ENCODE peak calls at places on chromosomes 5 and 9, in seven cellular contexts. S is K562; U is lower lobe of right lung; W is hepatocyte; N is esophagus squamous epithelium; C is PC-3; H is CD4-positive, alpha-beta T cell. F is an unnamed sample.

GRCh38 chr5:169547508-169547907 is 36.1 kb upstream of the SPDL1 start:
- DNase-seq in S (no peak), U (no peak), W (peak), N (no peak), C (peak), H (no peak), F (no peak)

GRCh38 chr5:135508496-135509005 is 27.2 kb downstream of the NEUROG1 start:
- DNase-seq in S (no peak), U (no peak), W (no peak), N (no peak), C (no peak), H (no peak), F (no peak)

GRCh38 chr9:34513567-34514214 is 9.1 kb downstream of the ENHO start:
- DNase-seq in S (no peak), U (no peak), W (peak), N (no peak), C (peak), H (no peak), F (no peak)

GRCh38 chr5:14225173-14225834 is 82.2 kb downstream of the TRIO start:
- DNase-seq in S (no peak), U (no peak), W (no peak), N (no peak), C (no peak), H (no peak), F (no peak)

GRCh38 chr9:87853843-87854242 is 28.8 kb upstream of the SPATA31E1 start:
- DNase-seq in S (no peak), U (no peak), W (no peak), N (no peak), C (no peak), H (no peak), F (no peak)

GRCh38 chr5:3075309-3075708 is 323.8 kb upstream of the IRX2 start:
- DNase-seq in S (peak), U (no peak), W (no peak), N (no peak), C (no peak), H (no peak), F (no peak)

GRCh38 chr5:135173662-135174290 is 139.7 kb upstream of the PITX1 start:
- DNase-seq in S (peak), U (no peak), W (no peak), N (no peak), C (no peak), H (no peak), F (no peak)

GRCh38 chr5:72383280-72384205 is 63.4 kb downstream of the PTCD2 start:
- DNase-seq in S (no peak), U (no peak), W (no peak), N (no peak), C (no peak), H (no peak), F (no peak)

GRCh38 chr9:10062629-10063395 is 550.0 kb downstream of the PTPRD start:
- DNase-seq in S (no peak), U (no peak), W (peak), N (no peak), C (peak), H (no peak), F (no peak)

GRCh38 chr9:37994639-37995347 is 74.2 kb downstream of the SHB start:
- DNase-seq in S (no peak), U (peak), W (peak), N (no peak), C (no peak), H (no peak), F (peak)

GRCh38 chr9:89426389-89426961 is 71.4 kb downstream of the SEMA4D start:
- DNase-seq in S (no peak), U (peak), W (no peak), N (no peak), C (no peak), H (no peak), F (no peak)

GRCh38 chr5:135569755-135570452 is 8.9 kb downstream of the CXCL14 start:
- DNase-seq in S (peak), U (no peak), W (peak), N (no peak), C (peak), H (no peak), F (no peak)

GRCh38 chr5:65126670-65127069 is 355.1 kb downstream of the ADAMTS6 start:
- DNase-seq in S (no peak), U (no peak), W (no peak), N (no peak), C (no peak), H (no peak), F (no peak)

GRCh38 chr9:128253140-128253990 is 22.4 kb downstream of the GOLGA2 start:
- DNase-seq in S (no peak), U (no peak), W (no peak), N (no peak), C (no peak), H (no peak), F (no peak)

GRCh38 chr9:87891754-87892153 is 9.1 kb downstream of the SPATA31E1 start:
- DNase-seq in S (no peak), U (no peak), W (no peak), N (no peak), C (no peak), H (no peak), F (no peak)

GRCh38 chr9:8338742-8339425 is 539.3 kb upstream of the DMAC1 start:
- DNase-seq in S (no peak), U (no peak), W (no peak), N (no peak), C (no peak), H (no peak), F (no peak)

GRCh38 chr5:99331061-99331460 is 402.3 kb upstream of the CHD1 start:
- DNase-seq in S (no peak), U (no peak), W (no peak), N (no peak), C (no peak), H (no peak), F (no peak)

GRCh38 chr9:125544988-125545651 is 161.9 kb downstream of the MAPKAP1 start:
- DNase-seq in S (no peak), U (no peak), W (peak), N (no peak), C (peak), H (no peak), F (peak)

GRCh38 chr5:77770293-77771005 is 5.7 kb downstream of the TBCA start:
- DNase-seq in S (no peak), U (no peak), W (no peak), N (no peak), C (peak), H (no peak), F (no peak)

GRCh38 chr9:92179286-92180002 is 64.2 kb upstream of the SPTLC1 start:
- DNase-seq in S (no peak), U (no peak), W (no peak), N (no peak), C (no peak), H (no peak), F (no peak)

GRCh38 chr9:107674252-107674936 is 184.8 kb upstream of the KLF4 start:
- DNase-seq in S (no peak), U (no peak), W (no peak), N (no peak), C (no peak), H (no peak), F (no peak)

GRCh38 chr9:114459464-114459863 is 45.8 kb downstream of the WHRN start:
- DNase-seq in S (no peak), U (no peak), W (no peak), N (no peak), C (no peak), H (no peak), F (no peak)

GRCh38 chr9:92564982-92565381 is 29.2 kb upstream of the ECM2 start:
- DNase-seq in S (no peak), U (no peak), W (no peak), N (no peak), C (no peak), H (no peak), F (no peak)

GRCh38 chr9:127406799-127407504 is 10.0 kb downstream of the SLC2A8 start:
- DNase-seq in S (peak), U (no peak), W (no peak), N (no peak), C (no peak), H (no peak), F (peak)

GRCh38 chr5:32355694-32356093 is 43.0 kb upstream of the MTMR12 start:
- DNase-seq in S (no peak), U (no peak), W (no peak), N (no peak), C (no peak), H (no peak), F (no peak)

GRCh38 chr5:39419830-39420229 is 5.0 kb downstream of the DAB2 start:
- DNase-seq in S (no peak), U (no peak), W (no peak), N (no peak), C (no peak), H (no peak), F (no peak)

GRCh38 chr5:172452398-172453205 is 1.7 kb downstream of the SH3PXD2B start:
- DNase-seq in S (no peak), U (no peak), W (peak), N (no peak), C (peak), H (no peak), F (no peak)

GRCh38 chr5:135827965-135828792 is 6.3 kb upstream of the SLC25A48 start:
- DNase-seq in S (no peak), U (no peak), W (no peak), N (no peak), C (no peak), H (no peak), F (no peak)

GRCh38 chr9:126295082-126295477 is 31.5 kb upstream of the MVB12B start:
- DNase-seq in S (no peak), U (no peak), W (no peak), N (no peak), C (no peak), H (no peak), F (no peak)

GRCh38 chr5:15383469-15383868 is 116.5 kb upstream of the FBXL7 start:
- DNase-seq in S (no peak), U (no peak), W (peak), N (no peak), C (peak), H (no peak), F (no peak)

GRCh38 chr5:55540024-55540423 is 5.3 kb upstream of the PLPP1 start:
- DNase-seq in S (no peak), U (no peak), W (no peak), N (no peak), C (peak), H (no peak), F (no peak)

GRCh38 chr9:101791938-101792337 is 53.5 kb upstream of the GRIN3A start:
- DNase-seq in S (peak), U (no peak), W (peak), N (no peak), C (peak), H (no peak), F (no peak)

GRCh38 chr9:106883030-106883429 is 20.1 kb downstream of the ZNF462 start:
- DNase-seq in S (no peak), U (no peak), W (no peak), N (no peak), C (no peak), H (no peak), F (no peak)

GRCh38 chr9:859251-859650 is 17.8 kb downstream of the DMRT1 start:
- DNase-seq in S (no peak), U (no peak), W (no peak), N (no peak), C (no peak), H (no peak), F (no peak)

GRCh38 chr9:110835404-110835803 is 166.8 kb downstream of the MUSK start:
- DNase-seq in S (no peak), U (no peak), W (no peak), N (no peak), C (peak), H (no peak), F (no peak)

GRCh38 chr9:104866186-104866585 is 61.8 kb downstream of the ABCA1 start:
- DNase-seq in S (no peak), U (no peak), W (no peak), N (no peak), C (peak), H (no peak), F (no peak)
- H3K27ac ChIP-seq in S (no peak), U (no peak), W (no peak), N (no peak), C (no peak), H (no peak), F (peak)

GRCh38 chr9:70120834-70121510 is 77.3 kb downstream of the MAMDC2 start:
- DNase-seq in S (no peak), U (no peak), W (peak), N (no peak), C (peak), H (no peak), F (peak)
- TF ChIP-seq CTCF in S (no peak), U (no peak), W (no peak), N (peak), C (peak), H (no peak), F (no peak)

DNA sequence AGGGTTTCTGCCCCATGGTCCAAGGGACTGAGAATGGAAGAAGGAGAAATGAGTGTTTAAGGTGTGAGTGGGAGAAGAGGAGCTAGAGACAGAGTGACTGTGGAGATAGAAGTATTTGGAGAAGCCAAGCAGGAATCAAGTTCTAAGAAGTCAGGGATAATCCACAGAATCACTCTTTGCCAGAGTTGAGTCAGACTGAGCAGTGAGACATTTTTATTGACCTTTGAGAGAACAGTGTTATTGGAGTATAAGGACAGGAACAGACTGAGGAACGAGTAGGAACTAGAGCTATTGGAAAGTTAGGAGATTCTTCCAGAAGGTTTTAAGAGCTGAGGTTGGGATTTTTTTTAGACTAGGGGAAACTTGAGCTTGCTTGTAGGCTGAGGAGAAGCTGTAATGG is 37.2 kb downstream of the RCL1 start:
- DNase-seq in S (peak), U (no peak), W (no peak), N (no peak), C (peak), H (no peak), F (no peak)
- H3K27ac ChIP-seq in S (peak), U (no peak), W (peak), N (no peak), C (peak), H (no peak), F (no peak)

DNA sequence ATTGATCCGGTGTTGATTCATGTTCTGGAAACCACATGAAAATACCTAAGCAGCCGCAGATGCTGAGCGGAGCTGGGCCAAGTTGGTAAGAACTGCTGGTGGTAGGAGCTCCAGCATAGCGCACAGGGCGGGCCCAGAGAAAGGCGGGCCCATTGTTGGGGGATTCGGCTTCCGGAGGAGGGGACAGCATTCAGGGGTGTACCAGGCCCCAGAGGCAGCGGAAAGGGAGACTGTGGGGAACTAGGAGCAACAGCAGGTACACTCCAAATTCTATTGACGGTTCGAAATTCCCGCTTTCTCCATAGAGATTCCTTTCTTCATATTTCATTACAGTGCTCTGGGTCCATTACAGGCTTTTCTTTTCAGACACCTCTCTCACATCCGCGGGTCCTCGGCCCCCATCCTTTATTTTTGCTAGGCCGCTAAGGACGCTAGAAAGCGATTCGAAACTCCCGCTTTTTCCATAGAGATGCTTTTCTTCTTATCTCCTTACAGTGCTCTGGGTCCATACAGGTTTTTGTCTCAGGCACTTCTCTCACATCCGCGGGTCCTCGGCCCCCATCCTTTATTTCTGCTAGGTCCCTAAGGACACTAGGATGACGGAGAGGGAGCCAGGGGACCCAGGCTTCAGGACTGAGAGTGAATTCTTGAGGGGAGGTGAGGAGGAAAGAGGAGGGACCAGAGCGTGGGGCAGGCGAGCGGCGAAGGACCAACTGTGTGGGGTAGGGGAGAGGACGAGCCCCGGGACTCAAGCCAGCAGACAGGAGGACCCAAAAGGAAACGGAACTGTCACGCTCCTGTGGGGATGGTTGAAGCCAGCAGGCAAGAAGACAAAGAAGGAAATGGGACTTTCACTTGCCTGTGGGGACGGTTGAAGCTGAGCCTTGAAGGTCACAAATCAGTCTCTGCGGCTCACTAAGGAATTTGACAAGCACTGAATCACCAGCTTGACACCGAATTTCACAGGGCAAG is at the start of gene CCDC152:
- DNase-seq in S (peak), U (no peak), W (no peak), N (no peak), C (peak), H (peak), F (no peak)
- TF ChIP-seq CTCF in S (no peak), U (no peak), W (no peak), N (no peak), C (no peak), H (no peak), F (no peak)

DNA sequence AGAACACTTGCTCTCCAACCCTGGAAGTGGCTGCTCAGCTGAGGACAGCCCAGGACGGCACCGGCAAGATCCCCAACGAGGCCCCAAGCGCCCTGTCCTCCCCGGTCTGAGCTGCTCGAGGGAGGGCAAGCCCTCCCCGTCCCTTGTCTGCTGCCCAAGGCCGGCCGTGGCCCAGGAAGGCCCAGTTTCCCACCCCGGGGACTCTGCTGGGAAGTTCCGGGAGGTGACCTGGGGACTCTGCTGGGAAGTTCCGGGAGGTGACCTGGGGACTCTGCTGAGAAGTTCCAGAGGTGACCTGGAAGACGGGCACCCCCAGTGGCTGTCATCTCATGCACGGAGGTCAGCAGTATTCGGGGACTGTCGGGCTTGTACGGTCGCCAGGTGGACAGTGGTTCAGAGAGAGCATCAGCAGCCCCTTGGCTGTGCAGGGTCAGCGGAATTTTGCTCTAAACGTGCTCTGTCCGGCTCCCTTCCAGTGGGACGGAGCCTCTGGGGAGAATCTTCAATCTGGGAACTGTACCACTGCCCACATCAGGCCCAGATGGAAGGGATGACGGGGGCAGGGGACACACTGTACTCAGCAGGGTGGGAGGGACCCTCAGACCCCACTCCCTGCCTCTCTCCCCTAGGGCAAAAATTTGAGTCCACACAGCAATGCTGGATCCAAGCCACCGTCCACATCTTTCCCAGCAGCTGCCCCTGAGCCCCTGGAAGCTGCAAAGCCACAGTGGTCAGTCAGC is 7.2 kb downstream of the NACC2 start:
- DNase-seq in S (no peak), U (peak), W (no peak), N (no peak), C (no peak), H (no peak), F (peak)
- H3K27ac ChIP-seq in S (no peak), U (no peak), W (no peak), N (peak), C (no peak), H (no peak), F (no peak)

GRCh38 chr9:95004452-95005275 is 278.2 kb downstream of the AOPEP start:
- DNase-seq in S (peak), U (peak), W (peak), N (no peak), C (peak), H (no peak), F (peak)
- TF ChIP-seq CTCF in S (no peak), U (no peak), W (no peak), N (no peak), C (no peak), H (no peak), F (no peak)

GRCh38 chr5:139141410-139141809 is 56.8 kb downstream of the SIL1 start:
- DNase-seq in S (peak), U (no peak), W (no peak), N (no peak), C (no peak), H (no peak), F (no peak)
- H3K27ac ChIP-seq in S (no peak), U (peak), W (peak), N (peak), C (no peak), H (no peak), F (peak)

GRCh38 chr5:44935262-44935661 is 126.5 kb downstream of the MRPS30 start:
- DNase-seq in S (peak), U (no peak), W (no peak), N (no peak), C (peak), H (no peak), F (no peak)
- TF ChIP-seq CTCF in S (no peak), U (no peak), W (no peak), N (no peak), C (peak), H (no peak), F (no peak)

DNA sequence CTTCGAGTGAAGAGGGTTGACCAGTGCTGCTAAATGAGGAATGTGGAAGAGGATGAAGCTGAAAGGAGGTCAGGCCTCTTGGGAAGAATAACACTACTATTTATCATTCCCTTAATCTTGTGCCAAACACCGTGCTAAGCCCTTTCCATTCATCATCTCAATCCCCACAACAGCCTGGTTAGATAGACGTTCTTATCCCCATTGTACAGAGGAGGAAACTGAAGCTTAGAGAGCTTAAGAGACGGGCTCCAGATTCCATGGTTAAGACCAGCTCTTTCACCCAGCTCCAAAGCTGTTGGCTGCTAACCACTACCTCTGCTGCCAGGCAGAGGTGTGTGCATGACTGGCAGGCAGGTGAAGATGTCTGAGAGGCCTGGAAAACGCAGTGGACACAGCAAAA is 868 bp upstream of the EPB41L4B start:
- DNase-seq in S (no peak), U (no peak), W (no peak), N (no peak), C (no peak), H (no peak), F (no peak)
- H3K27ac ChIP-seq in S (no peak), U (peak), W (peak), N (no peak), C (no peak), H (no peak), F (peak)

F was measured in left lung.